ENCODE peak calls at places on chromosomes 2 and 18, in five cellular contexts. One of them, this sample, is unnamed. For H3K4me1, the result is how much of the 10 kb centered on the place peaks cover.

GRCh38 chr18:5463836-5464235 is 80.0 kb downstream of the EPB41L3 start:
- DNase-seq in heart left ventricle: no peak
- DNase-seq in stomach: no peak
- DNase-seq in esophagus muscularis mucosa: no peak
- DNase-seq in IMR-90: no peak
- DNase-seq in this sample: no peak

GRCh38 chr18:62863629-62864028 is 148.3 kb downstream of the PHLPP1 start:
- DNase-seq in heart left ventricle: no peak
- DNase-seq in stomach: no peak
- DNase-seq in esophagus muscularis mucosa: no peak
- DNase-seq in IMR-90: peak
- DNase-seq in this sample: no peak

GRCh38 chr18:32480581-32480980 is 9.9 kb upstream of the GAREM1 start:
- DNase-seq in heart left ventricle: no peak
- DNase-seq in stomach: no peak
- DNase-seq in esophagus muscularis mucosa: no peak
- DNase-seq in IMR-90: peak
- DNase-seq in this sample: no peak

GRCh38 chr2:240704651-240705050 is 13.0 kb downstream of the AQP12A start:
- DNase-seq in heart left ventricle: no peak
- DNase-seq in stomach: no peak
- DNase-seq in esophagus muscularis mucosa: no peak
- DNase-seq in IMR-90: no peak
- DNase-seq in this sample: no peak

GRCh38 chr2:150424361-150424760 is 63.1 kb downstream of the RND3 start:
- DNase-seq in heart left ventricle: no peak
- DNase-seq in stomach: no peak
- DNase-seq in esophagus muscularis mucosa: no peak
- DNase-seq in IMR-90: no peak
- DNase-seq in this sample: no peak

GRCh38 chr2:101830146-101830545 is 132.6 kb downstream of the MAP4K4 start:
- DNase-seq in heart left ventricle: no peak
- DNase-seq in stomach: no peak
- DNase-seq in esophagus muscularis mucosa: no peak
- DNase-seq in IMR-90: no peak
- DNase-seq in this sample: no peak

GRCh38 chr2:188659656-188660406 is 314.3 kb upstream of the COL3A1 start:
- DNase-seq in heart left ventricle: no peak
- DNase-seq in stomach: no peak
- DNase-seq in esophagus muscularis mucosa: no peak
- DNase-seq in IMR-90: peak
- DNase-seq in this sample: no peak

GRCh38 chr2:71714601-71715240 is 261.4 kb downstream of the DYSF start:
- DNase-seq in heart left ventricle: no peak
- DNase-seq in stomach: no peak
- DNase-seq in esophagus muscularis mucosa: no peak
- DNase-seq in IMR-90: no peak
- DNase-seq in this sample: no peak

GRCh38 chr2:78839259-78839658 is 186.2 kb upstream of the REG3G start:
- DNase-seq in heart left ventricle: no peak
- DNase-seq in stomach: no peak
- DNase-seq in esophagus muscularis mucosa: no peak
- DNase-seq in IMR-90: no peak
- DNase-seq in this sample: no peak

GRCh38 chr2:36538345-36538744 is 59.6 kb downstream of the FEZ2 start:
- DNase-seq in heart left ventricle: peak
- DNase-seq in stomach: no peak
- DNase-seq in esophagus muscularis mucosa: no peak
- DNase-seq in IMR-90: no peak
- DNase-seq in this sample: no peak

GRCh38 chr2:218983263-218983970 is 1.6 kb downstream of the FEV start:
- DNase-seq in heart left ventricle: no peak
- DNase-seq in stomach: no peak
- DNase-seq in esophagus muscularis mucosa: no peak
- DNase-seq in IMR-90: no peak
- DNase-seq in this sample: no peak

GRCh38 chr2:196854629-196855028 is 45.5 kb upstream of the C2orf66 start:
- DNase-seq in heart left ventricle: no peak
- DNase-seq in stomach: no peak
- DNase-seq in esophagus muscularis mucosa: no peak
- DNase-seq in IMR-90: no peak
- DNase-seq in this sample: no peak

GRCh38 chr2:106192752-106193490 is 1.2 kb downstream of the UXS1 start:
- DNase-seq in heart left ventricle: no peak
- DNase-seq in stomach: no peak
- DNase-seq in esophagus muscularis mucosa: no peak
- DNase-seq in IMR-90: peak
- DNase-seq in this sample: no peak

GRCh38 chr2:113174369-113174735 is 581 bp downstream of the PSD4 start:
- DNase-seq in heart left ventricle: no peak
- DNase-seq in stomach: no peak
- DNase-seq in esophagus muscularis mucosa: no peak
- DNase-seq in IMR-90: no peak
- DNase-seq in this sample: no peak
- H3K4me3 ChIP-seq in heart left ventricle: peak
- H3K4me3 ChIP-seq in stomach: peak
- H3K4me3 ChIP-seq in esophagus muscularis mucosa: peak
- H3K4me3 ChIP-seq in IMR-90: no peak
- H3K4me3 ChIP-seq in this sample: no peak

DNA sequence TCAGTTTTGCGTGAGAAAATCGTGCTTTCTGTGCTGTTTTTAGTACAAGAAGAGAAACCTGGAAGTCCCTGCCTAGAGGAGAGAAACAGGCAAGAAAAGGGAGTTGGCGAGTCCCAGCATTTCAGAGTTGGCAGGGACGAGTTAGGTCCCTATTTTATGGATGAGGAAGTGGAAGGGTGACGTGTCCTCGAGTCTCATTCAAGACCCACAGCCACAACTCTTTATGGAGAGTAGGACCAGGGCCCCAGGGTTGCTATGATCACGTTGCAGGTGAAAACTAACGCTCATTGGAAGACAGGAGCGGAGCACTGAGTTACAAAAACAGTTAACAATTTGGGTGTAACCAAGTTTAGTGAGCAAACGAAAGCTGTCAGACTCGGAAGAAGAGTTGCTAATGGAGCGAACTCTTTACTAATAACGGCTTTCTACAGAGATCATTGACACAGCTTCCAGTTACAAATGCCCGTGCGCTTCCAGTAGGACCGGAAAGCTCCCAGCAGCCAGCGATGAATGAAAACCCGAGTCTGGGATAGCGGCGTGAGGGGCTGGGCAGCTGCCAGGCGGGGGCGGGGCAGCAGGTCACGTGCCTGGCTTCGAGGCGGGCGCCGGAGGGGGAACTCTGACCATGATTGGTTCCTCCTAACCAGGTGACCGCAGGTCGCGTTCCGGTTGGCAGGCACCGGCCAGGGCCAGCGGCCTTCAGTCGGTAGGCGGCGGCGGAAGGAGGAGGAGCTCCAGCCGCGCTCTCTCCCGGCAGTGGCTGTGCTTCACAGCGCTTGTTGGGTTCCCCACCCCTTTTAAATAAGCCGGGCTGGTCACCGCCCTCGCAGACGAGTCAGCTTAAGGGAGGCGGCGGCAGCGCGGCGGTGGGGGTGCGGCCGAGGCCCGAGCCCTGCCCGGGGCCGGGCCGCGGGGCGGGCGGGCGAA is at the start of gene CCNYL1:
- DNase-seq in heart left ventricle: peak
- DNase-seq in stomach: peak
- DNase-seq in esophagus muscularis mucosa: peak
- DNase-seq in IMR-90: peak
- DNase-seq in this sample: peak
- TF ChIP-seq POLR2A in heart left ventricle: peak
- TF ChIP-seq POLR2A in stomach: peak
- TF ChIP-seq POLR2A in esophagus muscularis mucosa: peak
- TF ChIP-seq POLR2A in IMR-90: peak
- TF ChIP-seq POLR2A in this sample: peak

DNA sequence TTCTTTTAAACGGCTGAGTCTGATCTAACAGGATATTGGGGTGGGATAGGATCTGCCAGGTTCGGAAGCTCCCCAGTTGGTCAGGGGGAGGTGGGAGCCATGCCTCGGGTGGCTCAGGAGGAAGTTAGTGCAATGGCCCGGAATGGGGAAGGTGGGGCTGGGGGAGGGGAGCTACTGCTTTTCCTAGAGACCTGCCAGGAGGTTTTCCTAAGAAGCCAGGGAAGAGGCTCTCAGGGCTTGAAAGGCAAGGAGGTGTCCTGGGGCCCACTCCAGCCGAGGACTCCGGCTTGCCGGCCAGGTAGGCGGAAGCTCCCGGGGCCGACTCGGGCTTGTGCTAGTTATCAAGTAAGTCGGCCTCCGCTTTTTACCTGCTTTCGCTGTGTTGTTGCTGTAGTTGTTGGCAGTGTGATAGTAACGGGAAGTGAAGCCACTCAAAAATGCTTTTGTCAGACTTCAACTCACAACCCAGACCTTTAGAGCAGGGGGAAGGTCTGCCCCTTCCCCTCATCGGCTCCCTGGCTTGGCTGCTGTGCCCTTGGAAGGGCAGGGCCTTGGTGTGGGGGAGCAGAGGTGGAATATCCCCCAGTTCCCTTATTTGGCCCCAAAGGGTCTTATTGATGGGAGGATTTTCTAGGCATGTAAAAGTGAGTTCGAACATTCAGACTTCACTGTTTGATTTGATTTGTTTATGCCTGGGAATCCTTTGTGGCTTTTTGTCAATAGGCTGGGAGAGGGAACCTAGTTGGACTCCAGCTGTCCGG is 5.4 kb downstream of the GDF7 start:
- DNase-seq in heart left ventricle: no peak
- DNase-seq in stomach: no peak
- DNase-seq in esophagus muscularis mucosa: no peak
- DNase-seq in IMR-90: no peak
- DNase-seq in this sample: no peak
- H3K4me1 ChIP-seq in heart left ventricle: under half
- H3K4me1 ChIP-seq in stomach: half or more
- H3K4me1 ChIP-seq in esophagus muscularis mucosa: under half
- H3K4me1 ChIP-seq in IMR-90: under half
- H3K4me1 ChIP-seq in this sample: half or more

DNA sequence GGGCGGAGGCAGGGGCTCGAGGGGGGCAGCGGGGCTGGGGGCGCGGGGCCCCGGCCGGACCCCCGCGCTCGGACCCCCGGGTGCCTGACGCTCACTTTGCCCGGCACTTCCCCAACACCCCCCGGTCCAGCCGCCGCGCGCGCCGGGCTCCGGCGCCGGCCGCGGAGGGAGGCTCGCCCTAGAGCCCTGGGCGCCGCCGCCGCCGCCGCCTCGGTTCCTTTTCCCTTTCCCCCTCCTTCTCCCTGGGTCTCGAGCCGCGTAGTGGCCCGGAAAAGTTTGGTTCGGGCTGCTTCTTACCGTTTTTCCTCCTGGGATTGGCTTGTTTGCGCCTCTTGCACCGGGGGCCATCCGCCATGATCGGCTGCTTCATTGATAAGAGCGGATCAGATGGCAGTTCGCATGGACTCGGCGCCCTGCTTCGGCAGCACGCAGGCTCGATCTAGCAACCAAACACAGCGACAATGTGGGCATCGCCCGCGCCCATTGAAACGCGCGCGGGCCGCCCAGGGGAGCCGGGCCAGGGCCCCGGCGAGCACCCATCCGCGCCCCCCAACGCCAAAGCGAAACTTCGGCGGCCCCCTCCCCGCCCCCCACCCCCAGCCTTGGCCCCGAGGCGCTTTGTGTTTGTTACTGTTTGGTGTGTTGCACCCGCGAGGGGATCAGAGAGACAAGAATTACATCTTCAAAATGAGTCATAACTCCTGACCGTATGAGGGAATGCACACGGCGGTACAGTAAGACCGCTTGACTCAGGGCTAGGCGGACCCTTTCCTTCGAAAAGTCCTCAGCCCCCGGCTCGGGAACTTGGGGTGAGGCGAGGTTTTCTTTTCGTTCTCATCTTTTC is 2.7 kb downstream of the ZEB2 start:
- DNase-seq in heart left ventricle: peak
- DNase-seq in stomach: no peak
- DNase-seq in esophagus muscularis mucosa: no peak
- DNase-seq in IMR-90: peak
- DNase-seq in this sample: no peak
- H3K4me3 ChIP-seq in heart left ventricle: peak
- H3K4me3 ChIP-seq in stomach: peak
- H3K4me3 ChIP-seq in esophagus muscularis mucosa: peak
- H3K4me3 ChIP-seq in IMR-90: peak
- H3K4me3 ChIP-seq in this sample: peak

GRCh38 chr2:120251077-120251476 is 1.6 kb upstream of the RALB start:
- DNase-seq in heart left ventricle: no peak
- DNase-seq in stomach: no peak
- DNase-seq in esophagus muscularis mucosa: no peak
- DNase-seq in IMR-90: no peak
- DNase-seq in this sample: no peak

GRCh38 chr2:120251863-120252206 is 817 bp upstream of the RALB start:
- DNase-seq in heart left ventricle: no peak
- DNase-seq in stomach: no peak
- DNase-seq in esophagus muscularis mucosa: no peak
- DNase-seq in IMR-90: no peak
- DNase-seq in this sample: no peak

GRCh38 chr2:120254178-120254577 is 1.5 kb downstream of the RALB start:
- DNase-seq in heart left ventricle: no peak
- DNase-seq in stomach: no peak
- DNase-seq in esophagus muscularis mucosa: no peak
- DNase-seq in IMR-90: peak
- DNase-seq in this sample: no peak

GRCh38 chr2:120252207-120253020 is at the start of gene RALB:
- DNase-seq in heart left ventricle: peak
- DNase-seq in stomach: peak
- DNase-seq in esophagus muscularis mucosa: peak
- DNase-seq in IMR-90: peak
- DNase-seq in this sample: peak

GRCh38 chr2:120253021-120253882 is 600 bp downstream of the RALB start:
- DNase-seq in heart left ventricle: peak
- DNase-seq in stomach: peak
- DNase-seq in esophagus muscularis mucosa: peak
- DNase-seq in IMR-90: peak
- DNase-seq in this sample: no peak
- TF ChIP-seq POLR2A in heart left ventricle: no peak
- TF ChIP-seq POLR2A in stomach: no peak
- TF ChIP-seq POLR2A in esophagus muscularis mucosa: no peak
- TF ChIP-seq POLR2A in IMR-90: no peak
- TF ChIP-seq POLR2A in this sample: no peak

This sample was measured in vagina.